ENCODE peak calls at places on chromosome X, in five cellular contexts. M is fibroblast of mammary gland; H is activated T-helper 9 cell treated with anti-CD3 and anti-CD28 coated beads, Interleukin-2, amount 50 U/mL, for 16 hours; Y is stimulated activated CD4-positive, alpha-beta T cell treated with anti-CD3 and anti-CD28 coated beads, Interleukin-15, amount 100 ng/mL, for 1 hour; S is NCI-H510A treated with DMSO at 0.1 percent for 48 hours. L is an unnamed sample.

GRCh38 chrX:22093550-22093949 is 61.4 kb downstream of the PHEX start:
- DNase-seq in H (no peak), Y (no peak), M (no peak), S (no peak), L (no peak)

GRCh38 chrX:53048169-53049126 is at the start of gene GPR173:
- DNase-seq in Y (no peak), M (peak), H (no peak), S (peak), L (peak)

GRCh38 chrX:55057691-55058249 is 17.1 kb upstream of the PAGE2B start:
- DNase-seq in H (no peak), S (peak), M (peak), Y (no peak), L (peak)

GRCh38 chrX:10048076-10048475 is 80.9 kb downstream of the CLDN34 start:
- DNase-seq in H (no peak), Y (no peak), S (no peak), M (no peak), L (no peak)

GRCh38 chrX:24536551-24536950 is 71.5 kb downstream of the PDK3 start:
- DNase-seq in M (no peak), S (no peak), H (no peak), Y (no peak), L (no peak)

GRCh38 chrX:111867236-111867635 is 8.7 kb upstream of the TRPC5OS start:
- DNase-seq in S (no peak), H (no peak), M (no peak), Y (no peak), L (no peak)

GRCh38 chrX:20431486-20431885 is 164.8 kb upstream of the RPS6KA3 start:
- DNase-seq in H (no peak), S (no peak), Y (no peak), M (no peak), L (no peak)

GRCh38 chrX:12139934-12140611 is 1.8 kb downstream of the FRMPD4 start:
- DNase-seq in S (no peak), M (no peak), Y (no peak), H (no peak), L (no peak)

GRCh38 chrX:108199691-108200090 is 108.1 kb downstream of the ATG4A start:
- DNase-seq in S (peak), Y (no peak), H (no peak), M (peak), L (peak)

GRCh38 chrX:78123190-78123589 is 16.3 kb downstream of the TAF9B start:
- DNase-seq in Y (no peak), M (peak), H (no peak), S (no peak), L (no peak)

GRCh38 chrX:30219372-30219771 is 4.0 kb downstream of the MAGEB2 start:
- DNase-seq in S (peak), Y (no peak), H (no peak), M (no peak), L (no peak)

GRCh38 chrX:33183366-33183765 is 28.0 kb downstream of the DMD start:
- DNase-seq in M (peak), Y (no peak), H (no peak), S (no peak), L (peak)

GRCh38 chrX:1584237-1585011 is 7.0 kb upstream of the AKAP17A start:
- DNase-seq in Y (no peak), M (no peak), H (no peak), S (no peak), L (no peak)

GRCh38 chrX:29285670-29286069 is 698.4 kb downstream of the IL1RAPL1 start:
- DNase-seq in Y (no peak), H (no peak), S (no peak), M (no peak), L (no peak)

GRCh38 chrX:2627272-2627867 is 63.7 kb upstream of the CD99 start:
- DNase-seq in M (peak), H (no peak), Y (no peak), S (no peak), L (peak)

GRCh38 chrX:39599339-39599738 is 498.4 kb downstream of the BCOR start:
- DNase-seq in M (no peak), H (no peak), S (peak), Y (no peak), L (no peak)

GRCh38 chrX:109624641-109625311 is at the start of gene KCNE5:
- DNase-seq in H (no peak), S (no peak), Y (no peak), M (no peak), L (no peak)

GRCh38 chrX:85611926-85612325 is 232.5 kb upstream of the POF1B start:
- DNase-seq in Y (no peak), M (peak), H (no peak), S (no peak), L (no peak)

GRCh38 chrX:86066998-86067397 is 19.6 kb upstream of the CHM start:
- DNase-seq in M (peak), Y (no peak), S (no peak), H (no peak), L (peak)

GRCh38 chrX:2875136-2875481 is 46.4 kb downstream of the GYG2 start:
- DNase-seq in M (no peak), Y (no peak), S (no peak), H (no peak), L (no peak)

GRCh38 chrX:153687121-153688039 is at the start of gene SLC6A8:
- DNase-seq in S (peak), M (peak), H (no peak), Y (no peak), L (peak)

GRCh38 chrX:150935466-150935865 is 37.0 kb upstream of the CD99L2 start:
- DNase-seq in Y (no peak), M (peak), S (no peak), H (no peak), L (no peak)

GRCh38 chrX:117327306-117327705 is 789.3 kb downstream of the KLHL13 start:
- DNase-seq in Y (no peak), S (no peak), H (no peak), M (no peak), L (no peak)

GRCh38 chrX:154712781-154713391 is 38.0 kb downstream of the GAB3 start:
- DNase-seq in M (peak), Y (no peak), H (no peak), S (no peak), L (no peak)

GRCh38 chrX:10235851-10236250 is 79.1 kb downstream of the CLCN4 start:
- DNase-seq in Y (no peak), S (no peak), M (peak), H (no peak), L (peak)

GRCh38 chrX:133649659-133650058 is 234.4 kb upstream of the GPC4 start:
- DNase-seq in S (no peak), M (no peak), Y (no peak), H (no peak), L (no peak)

GRCh38 chrX:11446331-11446730 is 153.1 kb downstream of the AMELX start:
- DNase-seq in H (no peak), Y (no peak), S (no peak), M (peak), L (no peak)

GRCh38 chrX:40237745-40238178 is 140.0 kb upstream of the BCOR start:
- DNase-seq in Y (no peak), S (no peak), M (no peak), H (no peak), L (no peak)

GRCh38 chrX:101617211-101618191 is at the start of gene ARMCX6:
- DNase-seq in Y (peak), S (peak), H (peak), M (peak), L (peak)

GRCh38 chrX:110402091-110402854 is 43.6 kb downstream of the RTL9 start:
- DNase-seq in Y (no peak), M (peak), H (no peak), S (no peak), L (peak)

GRCh38 chrX:153878285-153878779 is 7.6 kb downstream of the L1CAM start:
- DNase-seq in S (no peak), M (no peak), Y (no peak), H (no peak), L (no peak)

GRCh38 chrX:19955306-19955705 is 35.6 kb downstream of the BCLAF3 start:
- DNase-seq in Y (no peak), M (peak), S (no peak), H (no peak), L (no peak)

GRCh38 chrX:43970528-43970927 is 2.7 kb downstream of the NDP start:
- DNase-seq in S (no peak), M (peak), H (no peak), Y (no peak), L (no peak)

GRCh38 chrX:118627084-118627758 is 100.2 kb upstream of the IL13RA1 start:
- DNase-seq in Y (no peak), M (peak), H (no peak), S (no peak), L (peak)

GRCh38 chrX:7170903-7171302 is 22.9 kb upstream of the PUDP start:
- DNase-seq in H (peak), M (peak), S (no peak), Y (no peak), L (peak)

GRCh38 chrX:130144509-130144908 is 21.1 kb downstream of the AIFM1 start:
- DNase-seq in S (no peak), Y (no peak), H (no peak), M (peak), L (no peak)

L was measured in SJCRH30.